ENCODE peak calls at places on chromosome 2, in nine cellular contexts. One of them, this sample, is unnamed.

GRCh38 chr2:240869956-240870875 is 1.6 kb downstream of the AGXT start:
- DNase-seq in hepatocyte: no peak
- DNase-seq in neural progenitor cell: no peak
- DNase-seq in SK-N-SH: peak
- DNase-seq in GM23248: no peak
- DNase-seq in HCT116: no peak
- DNase-seq in MM.1S: no peak
- DNase-seq in GM23338: no peak
- DNase-seq in PC-3: no peak
- DNase-seq in this sample: no peak

GRCh38 chr2:588041-588645 is 89.1 kb downstream of the TMEM18 start:
- DNase-seq in hepatocyte: no peak
- DNase-seq in neural progenitor cell: no peak
- DNase-seq in SK-N-SH: no peak
- DNase-seq in GM23248: no peak
- DNase-seq in HCT116: no peak
- DNase-seq in MM.1S: no peak
- DNase-seq in GM23338: no peak
- DNase-seq in PC-3: no peak
- DNase-seq in this sample: no peak

GRCh38 chr2:30282081-30282480 is 50.7 kb downstream of the LBH start:
- DNase-seq in hepatocyte: no peak
- DNase-seq in neural progenitor cell: no peak
- DNase-seq in SK-N-SH: no peak
- DNase-seq in GM23248: no peak
- DNase-seq in HCT116: no peak
- DNase-seq in MM.1S: no peak
- DNase-seq in GM23338: no peak
- DNase-seq in PC-3: no peak
- DNase-seq in this sample: peak

GRCh38 chr2:27798948-27799645 is 27.6 kb downstream of the MRPL33 start:
- DNase-seq in hepatocyte: peak
- DNase-seq in neural progenitor cell: peak
- DNase-seq in SK-N-SH: no peak
- DNase-seq in GM23248: peak
- DNase-seq in HCT116: peak
- DNase-seq in MM.1S: no peak
- DNase-seq in GM23338: peak
- DNase-seq in PC-3: peak
- DNase-seq in this sample: no peak

GRCh38 chr2:96356889-96357288 is 21.3 kb downstream of the NCAPH start:
- DNase-seq in hepatocyte: no peak
- DNase-seq in neural progenitor cell: no peak
- DNase-seq in SK-N-SH: no peak
- DNase-seq in GM23248: no peak
- DNase-seq in HCT116: no peak
- DNase-seq in MM.1S: no peak
- DNase-seq in GM23338: no peak
- DNase-seq in PC-3: no peak
- DNase-seq in this sample: no peak

GRCh38 chr2:241753493-241753892 is 19.1 kb downstream of the D2HGDH start:
- DNase-seq in hepatocyte: no peak
- DNase-seq in neural progenitor cell: no peak
- DNase-seq in SK-N-SH: no peak
- DNase-seq in GM23248: no peak
- DNase-seq in HCT116: no peak
- DNase-seq in MM.1S: no peak
- DNase-seq in GM23338: no peak
- DNase-seq in PC-3: no peak
- DNase-seq in this sample: no peak

GRCh38 chr2:169767243-169767888 is 31.3 kb upstream of the SSB start:
- DNase-seq in hepatocyte: peak
- DNase-seq in neural progenitor cell: peak
- DNase-seq in SK-N-SH: peak
- DNase-seq in GM23248: peak
- DNase-seq in HCT116: peak
- DNase-seq in MM.1S: peak
- DNase-seq in GM23338: peak
- DNase-seq in PC-3: peak
- DNase-seq in this sample: peak

GRCh38 chr2:171348056-171348455 is 85.7 kb downstream of the METTL8 start:
- DNase-seq in hepatocyte: no peak
- DNase-seq in neural progenitor cell: no peak
- DNase-seq in SK-N-SH: no peak
- DNase-seq in GM23248: no peak
- DNase-seq in HCT116: no peak
- DNase-seq in MM.1S: no peak
- DNase-seq in GM23338: no peak
- DNase-seq in PC-3: peak
- DNase-seq in this sample: no peak

GRCh38 chr2:121047383-121047782 is 237.6 kb downstream of the TFCP2L1 start:
- DNase-seq in hepatocyte: no peak
- DNase-seq in neural progenitor cell: no peak
- DNase-seq in SK-N-SH: no peak
- DNase-seq in GM23248: no peak
- DNase-seq in HCT116: no peak
- DNase-seq in MM.1S: no peak
- DNase-seq in GM23338: no peak
- DNase-seq in PC-3: no peak
- DNase-seq in this sample: no peak

GRCh38 chr2:113831156-113831555 is 58.7 kb upstream of the ACTR3 start:
- DNase-seq in hepatocyte: peak
- DNase-seq in neural progenitor cell: no peak
- DNase-seq in SK-N-SH: no peak
- DNase-seq in GM23248: peak
- DNase-seq in HCT116: no peak
- DNase-seq in MM.1S: no peak
- DNase-seq in GM23338: no peak
- DNase-seq in PC-3: peak
- DNase-seq in this sample: no peak

GRCh38 chr2:107635883-107636282 is 190.8 kb upstream of the RGPD4 start:
- DNase-seq in hepatocyte: no peak
- DNase-seq in neural progenitor cell: no peak
- DNase-seq in SK-N-SH: no peak
- DNase-seq in GM23248: peak
- DNase-seq in HCT116: no peak
- DNase-seq in MM.1S: no peak
- DNase-seq in GM23338: no peak
- DNase-seq in PC-3: peak
- DNase-seq in this sample: no peak

GRCh38 chr2:160703648-160704585 is 210.3 kb upstream of the RBMS1 start:
- DNase-seq in hepatocyte: no peak
- DNase-seq in neural progenitor cell: peak
- DNase-seq in SK-N-SH: no peak
- DNase-seq in GM23248: no peak
- DNase-seq in HCT116: no peak
- DNase-seq in MM.1S: peak
- DNase-seq in GM23338: peak
- DNase-seq in PC-3: no peak
- DNase-seq in this sample: peak

GRCh38 chr2:99337931-99338580 is 867 bp downstream of the EIF5B start:
- DNase-seq in hepatocyte: no peak
- DNase-seq in neural progenitor cell: peak
- DNase-seq in SK-N-SH: peak
- DNase-seq in GM23248: peak
- DNase-seq in HCT116: no peak
- DNase-seq in MM.1S: peak
- DNase-seq in GM23338: peak
- DNase-seq in PC-3: peak
- DNase-seq in this sample: peak

GRCh38 chr2:136361521-136361920 is 243.6 kb upstream of the CXCR4 start:
- DNase-seq in hepatocyte: no peak
- DNase-seq in neural progenitor cell: no peak
- DNase-seq in SK-N-SH: no peak
- DNase-seq in GM23248: no peak
- DNase-seq in HCT116: no peak
- DNase-seq in MM.1S: no peak
- DNase-seq in GM23338: no peak
- DNase-seq in PC-3: no peak
- DNase-seq in this sample: no peak

GRCh38 chr2:55779459-55780421 is 86.1 kb upstream of the PNPT1 start:
- DNase-seq in hepatocyte: peak
- DNase-seq in neural progenitor cell: no peak
- DNase-seq in SK-N-SH: no peak
- DNase-seq in GM23248: peak
- DNase-seq in HCT116: peak
- DNase-seq in MM.1S: peak
- DNase-seq in GM23338: no peak
- DNase-seq in PC-3: peak
- DNase-seq in this sample: no peak

GRCh38 chr2:189633392-189633811 is 27.9 kb upstream of the ASNSD1 start:
- DNase-seq in hepatocyte: no peak
- DNase-seq in neural progenitor cell: no peak
- DNase-seq in SK-N-SH: no peak
- DNase-seq in GM23248: no peak
- DNase-seq in HCT116: no peak
- DNase-seq in MM.1S: no peak
- DNase-seq in GM23338: peak
- DNase-seq in PC-3: peak
- DNase-seq in this sample: no peak

GRCh38 chr2:108404784-108405397 is 27.1 kb downstream of the SULT1C4 start:
- DNase-seq in hepatocyte: no peak
- DNase-seq in neural progenitor cell: no peak
- DNase-seq in SK-N-SH: no peak
- DNase-seq in GM23248: no peak
- DNase-seq in HCT116: no peak
- DNase-seq in MM.1S: no peak
- DNase-seq in GM23338: no peak
- DNase-seq in PC-3: no peak
- DNase-seq in this sample: no peak

GRCh38 chr2:70626254-70626990 is 72.8 kb upstream of the TGFA start:
- DNase-seq in hepatocyte: no peak
- DNase-seq in neural progenitor cell: peak
- DNase-seq in SK-N-SH: no peak
- DNase-seq in GM23248: no peak
- DNase-seq in HCT116: no peak
- DNase-seq in MM.1S: no peak
- DNase-seq in GM23338: peak
- DNase-seq in PC-3: no peak
- DNase-seq in this sample: no peak

GRCh38 chr2:218432676-218433365 is 13.9 kb downstream of the VIL1 start:
- DNase-seq in hepatocyte: no peak
- DNase-seq in neural progenitor cell: no peak
- DNase-seq in SK-N-SH: no peak
- DNase-seq in GM23248: no peak
- DNase-seq in HCT116: no peak
- DNase-seq in MM.1S: no peak
- DNase-seq in GM23338: no peak
- DNase-seq in PC-3: no peak
- DNase-seq in this sample: no peak

GRCh38 chr2:129793326-129793955 is 186.0 kb upstream of the RAB6C start:
- DNase-seq in hepatocyte: no peak
- DNase-seq in neural progenitor cell: no peak
- DNase-seq in SK-N-SH: peak
- DNase-seq in GM23248: no peak
- DNase-seq in HCT116: no peak
- DNase-seq in MM.1S: no peak
- DNase-seq in GM23338: no peak
- DNase-seq in PC-3: no peak
- DNase-seq in this sample: no peak

GRCh38 chr2:102029405-102029804 is 37.6 kb downstream of the IL1R2 start:
- DNase-seq in hepatocyte: no peak
- DNase-seq in neural progenitor cell: no peak
- DNase-seq in SK-N-SH: no peak
- DNase-seq in GM23248: peak
- DNase-seq in HCT116: no peak
- DNase-seq in MM.1S: no peak
- DNase-seq in GM23338: no peak
- DNase-seq in PC-3: no peak
- DNase-seq in this sample: no peak

GRCh38 chr2:12715878-12716249 is 872 bp upstream of the TRIB2 start:
- DNase-seq in hepatocyte: peak
- DNase-seq in neural progenitor cell: peak
- DNase-seq in SK-N-SH: peak
- DNase-seq in GM23248: peak
- DNase-seq in HCT116: peak
- DNase-seq in MM.1S: peak
- DNase-seq in GM23338: peak
- DNase-seq in PC-3: peak
- DNase-seq in this sample: peak

GRCh38 chr2:50448556-50448955 is 583.4 kb downstream of the NRXN1 start:
- DNase-seq in hepatocyte: no peak
- DNase-seq in neural progenitor cell: no peak
- DNase-seq in SK-N-SH: no peak
- DNase-seq in GM23248: no peak
- DNase-seq in HCT116: no peak
- DNase-seq in MM.1S: no peak
- DNase-seq in GM23338: no peak
- DNase-seq in PC-3: no peak
- DNase-seq in this sample: no peak

GRCh38 chr2:178513876-178514275 is 33.6 kb downstream of the PLEKHA3 start:
- DNase-seq in hepatocyte: no peak
- DNase-seq in neural progenitor cell: no peak
- DNase-seq in SK-N-SH: no peak
- DNase-seq in GM23248: peak
- DNase-seq in HCT116: no peak
- DNase-seq in MM.1S: no peak
- DNase-seq in GM23338: no peak
- DNase-seq in PC-3: peak
- DNase-seq in this sample: no peak
- TF ChIP-seq EZH2phosphoT487 in hepatocyte: no peak
- TF ChIP-seq EZH2phosphoT487 in neural progenitor cell: no peak
- TF ChIP-seq EZH2phosphoT487 in SK-N-SH: no peak
- TF ChIP-seq EZH2phosphoT487 in GM23248: no peak
- TF ChIP-seq EZH2phosphoT487 in HCT116: no peak
- TF ChIP-seq EZH2phosphoT487 in MM.1S: no peak
- TF ChIP-seq EZH2phosphoT487 in GM23338: no peak
- TF ChIP-seq EZH2phosphoT487 in PC-3: no peak
- TF ChIP-seq EZH2phosphoT487 in this sample: no peak

GRCh38 chr2:1771626-1772280 is 27.4 kb upstream of the PXDN start:
- DNase-seq in hepatocyte: no peak
- DNase-seq in neural progenitor cell: no peak
- DNase-seq in SK-N-SH: no peak
- DNase-seq in GM23248: no peak
- DNase-seq in HCT116: no peak
- DNase-seq in MM.1S: no peak
- DNase-seq in GM23338: no peak
- DNase-seq in PC-3: no peak
- DNase-seq in this sample: no peak
- TF ChIP-seq EZH2phosphoT487 in hepatocyte: no peak
- TF ChIP-seq EZH2phosphoT487 in neural progenitor cell: no peak
- TF ChIP-seq EZH2phosphoT487 in SK-N-SH: no peak
- TF ChIP-seq EZH2phosphoT487 in GM23248: no peak
- TF ChIP-seq EZH2phosphoT487 in HCT116: no peak
- TF ChIP-seq EZH2phosphoT487 in MM.1S: no peak
- TF ChIP-seq EZH2phosphoT487 in GM23338: no peak
- TF ChIP-seq EZH2phosphoT487 in PC-3: no peak
- TF ChIP-seq EZH2phosphoT487 in this sample: no peak

GRCh38 chr2:234992624-234993349 is 41.0 kb downstream of the SH3BP4 start:
- DNase-seq in hepatocyte: no peak
- DNase-seq in neural progenitor cell: no peak
- DNase-seq in SK-N-SH: no peak
- DNase-seq in GM23248: no peak
- DNase-seq in HCT116: no peak
- DNase-seq in MM.1S: no peak
- DNase-seq in GM23338: no peak
- DNase-seq in PC-3: no peak
- DNase-seq in this sample: no peak
- TF ChIP-seq EZH2phosphoT487 in hepatocyte: no peak
- TF ChIP-seq EZH2phosphoT487 in neural progenitor cell: no peak
- TF ChIP-seq EZH2phosphoT487 in SK-N-SH: no peak
- TF ChIP-seq EZH2phosphoT487 in GM23248: no peak
- TF ChIP-seq EZH2phosphoT487 in HCT116: no peak
- TF ChIP-seq EZH2phosphoT487 in MM.1S: no peak
- TF ChIP-seq EZH2phosphoT487 in GM23338: no peak
- TF ChIP-seq EZH2phosphoT487 in PC-3: no peak
- TF ChIP-seq EZH2phosphoT487 in this sample: no peak

GRCh38 chr2:127293758-127294562 is at the start of gene ERCC3:
- DNase-seq in hepatocyte: peak
- DNase-seq in neural progenitor cell: peak
- DNase-seq in SK-N-SH: peak
- DNase-seq in GM23248: peak
- DNase-seq in HCT116: peak
- DNase-seq in MM.1S: peak
- DNase-seq in GM23338: peak
- DNase-seq in PC-3: peak
- DNase-seq in this sample: peak
- TF ChIP-seq EZH2phosphoT487 in hepatocyte: no peak
- TF ChIP-seq EZH2phosphoT487 in neural progenitor cell: no peak
- TF ChIP-seq EZH2phosphoT487 in SK-N-SH: no peak
- TF ChIP-seq EZH2phosphoT487 in GM23248: no peak
- TF ChIP-seq EZH2phosphoT487 in HCT116: no peak
- TF ChIP-seq EZH2phosphoT487 in MM.1S: no peak
- TF ChIP-seq EZH2phosphoT487 in GM23338: no peak
- TF ChIP-seq EZH2phosphoT487 in PC-3: no peak
- TF ChIP-seq EZH2phosphoT487 in this sample: no peak